ENCODE peak calls at places on chromosomes 5 and 9, in seven cellular contexts. N is PC-3, V is MM.1S, I is GM23248, Y is HCT116, B is neural progenitor cell, P is GM23338. G is an unnamed sample.

GRCh38 chr5:113606298-113607134 is 93.0 kb downstream of the YTHDC2 start:
- DNase-seq in N (peak), V (peak), Y (peak), I (peak), B (peak), P (peak), G (peak)

GRCh38 chr9:3931996-3932906 is 367.6 kb downstream of the GLIS3 start:
- DNase-seq in B (no peak), V (no peak), I (peak), N (peak), P (no peak), Y (no peak), G (no peak)

GRCh38 chr5:1767524-1768282 is 31.9 kb downstream of the MRPL36 start:
- DNase-seq in Y (no peak), B (no peak), N (no peak), I (no peak), V (no peak), P (no peak), G (no peak)

GRCh38 chr9:37840560-37841194 is 40.1 kb downstream of the DCAF10 start:
- DNase-seq in Y (peak), B (no peak), V (no peak), N (peak), P (no peak), I (peak), G (no peak)

GRCh38 chr9:26870292-26870691 is 22.3 kb downstream of the CAAP1 start:
- DNase-seq in N (peak), Y (no peak), B (no peak), I (peak), V (no peak), P (no peak), G (peak)

GRCh38 chr5:123051206-123051605 is 14.7 kb upstream of the PPIC start:
- DNase-seq in I (no peak), Y (no peak), B (no peak), V (no peak), P (no peak), N (no peak), G (no peak)

GRCh38 chr9:132670816-132671371 is 630 bp downstream of the GTF3C4 start:
- DNase-seq in P (peak), V (peak), B (peak), I (peak), N (peak), Y (no peak), G (peak)

GRCh38 chr9:117703538-117703937 is 665 bp upstream of the TLR4 start:
- DNase-seq in Y (no peak), P (no peak), N (no peak), V (no peak), I (peak), B (no peak), G (no peak)

GRCh38 chr5:6773342-6774035 is 60.3 kb downstream of the TENT4A start:
- DNase-seq in I (peak), B (no peak), P (no peak), Y (no peak), V (no peak), N (peak), G (no peak)

GRCh38 chr9:35940474-35941467 is 17.2 kb downstream of the OR2S2 start:
- DNase-seq in I (peak), N (no peak), V (peak), Y (no peak), B (no peak), P (no peak), G (no peak)

GRCh38 chr9:78261403-78262001 is 25.6 kb downstream of the CEP78 start:
- DNase-seq in N (peak), V (peak), Y (peak), P (peak), B (no peak), I (peak), G (peak)

GRCh38 chr5:58849151-58849550 is 266.3 kb downstream of the RAB3C start:
- DNase-seq in N (no peak), V (no peak), P (no peak), I (no peak), Y (no peak), B (no peak), G (no peak)

GRCh38 chr9:114012126-114012525 is 66.0 kb downstream of the AMBP start:
- DNase-seq in P (no peak), Y (no peak), N (no peak), B (no peak), V (no peak), I (no peak), G (no peak)

GRCh38 chr5:93789173-93790070 is 48.0 kb upstream of the POU5F2 start:
- DNase-seq in N (peak), P (no peak), V (no peak), B (no peak), I (peak), Y (no peak), G (no peak)

GRCh38 chr9:79482078-79482477 is 89.7 kb upstream of the TLE4 start:
- DNase-seq in I (no peak), N (no peak), V (no peak), B (no peak), Y (no peak), P (no peak), G (no peak)

GRCh38 chr5:912356-913091 is 19.8 kb downstream of the TRIP13 start:
- DNase-seq in B (peak), Y (peak), P (peak), I (peak), N (peak), V (no peak), G (no peak)

GRCh38 chr9:120443489-120443888 is 136.5 kb downstream of the CDK5RAP2 start:
- DNase-seq in B (no peak), V (no peak), P (no peak), N (no peak), I (peak), Y (no peak), G (no peak)

DNA sequence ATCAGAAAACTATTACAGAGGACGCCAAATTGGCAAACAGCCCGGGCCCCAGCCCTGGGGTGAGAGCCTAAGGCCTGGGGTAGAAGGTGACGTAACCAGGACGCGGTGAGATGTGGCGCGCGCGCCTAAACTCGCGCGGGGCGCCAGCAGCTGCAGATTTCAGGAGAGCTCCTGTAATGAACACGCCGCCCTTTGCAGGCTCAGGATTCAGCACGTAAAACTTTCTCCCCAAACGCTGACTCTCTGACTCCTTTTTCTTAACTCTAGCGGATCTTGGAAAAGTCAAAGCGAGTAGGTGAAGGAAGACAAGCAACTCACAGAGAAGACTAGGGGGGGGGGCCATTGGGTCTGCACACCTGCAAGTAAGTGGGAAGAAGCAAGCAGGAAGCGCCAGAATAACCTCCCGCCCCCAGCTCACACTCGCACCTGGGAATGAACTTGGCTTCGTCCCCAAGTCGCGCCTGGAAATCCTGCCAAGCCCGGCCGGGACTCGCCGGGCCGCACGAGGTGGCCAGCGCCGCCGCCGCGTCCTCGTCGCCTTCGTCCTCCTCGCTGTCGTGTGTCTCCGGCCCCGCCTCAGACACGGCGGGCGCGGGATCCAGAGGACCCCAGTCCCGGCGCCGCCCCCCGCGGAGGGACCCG is 810 bp downstream of the RASEF start:
- DNase-seq in P (peak), Y (no peak), B (peak), V (no peak), N (peak), I (peak), G (peak)
- TF ChIP-seq EZH2 in P (no peak), Y (no peak), B (no peak), V (no peak), N (no peak), I (no peak), G (peak)

GRCh38 chr9:135076143-135076875 is 11.2 kb upstream of the OLFM1 start:
- DNase-seq in P (no peak), Y (no peak), B (peak), V (no peak), N (no peak), I (no peak), G (no peak)

GRCh38 chr9:135076876-135077430 is 10.5 kb upstream of the OLFM1 start:
- DNase-seq in I (no peak), B (no peak), Y (no peak), V (no peak), N (no peak), P (no peak), G (no peak)

GRCh38 chr9:135073741-135074305 is 13.6 kb upstream of the OLFM1 start:
- DNase-seq in N (no peak), V (no peak), Y (no peak), B (no peak), I (no peak), P (no peak), G (no peak)

GRCh38 chr9:135074354-135075233 is 12.9 kb upstream of the OLFM1 start:
- DNase-seq in Y (no peak), N (no peak), B (no peak), P (peak), V (no peak), I (no peak), G (no peak)

DNA sequence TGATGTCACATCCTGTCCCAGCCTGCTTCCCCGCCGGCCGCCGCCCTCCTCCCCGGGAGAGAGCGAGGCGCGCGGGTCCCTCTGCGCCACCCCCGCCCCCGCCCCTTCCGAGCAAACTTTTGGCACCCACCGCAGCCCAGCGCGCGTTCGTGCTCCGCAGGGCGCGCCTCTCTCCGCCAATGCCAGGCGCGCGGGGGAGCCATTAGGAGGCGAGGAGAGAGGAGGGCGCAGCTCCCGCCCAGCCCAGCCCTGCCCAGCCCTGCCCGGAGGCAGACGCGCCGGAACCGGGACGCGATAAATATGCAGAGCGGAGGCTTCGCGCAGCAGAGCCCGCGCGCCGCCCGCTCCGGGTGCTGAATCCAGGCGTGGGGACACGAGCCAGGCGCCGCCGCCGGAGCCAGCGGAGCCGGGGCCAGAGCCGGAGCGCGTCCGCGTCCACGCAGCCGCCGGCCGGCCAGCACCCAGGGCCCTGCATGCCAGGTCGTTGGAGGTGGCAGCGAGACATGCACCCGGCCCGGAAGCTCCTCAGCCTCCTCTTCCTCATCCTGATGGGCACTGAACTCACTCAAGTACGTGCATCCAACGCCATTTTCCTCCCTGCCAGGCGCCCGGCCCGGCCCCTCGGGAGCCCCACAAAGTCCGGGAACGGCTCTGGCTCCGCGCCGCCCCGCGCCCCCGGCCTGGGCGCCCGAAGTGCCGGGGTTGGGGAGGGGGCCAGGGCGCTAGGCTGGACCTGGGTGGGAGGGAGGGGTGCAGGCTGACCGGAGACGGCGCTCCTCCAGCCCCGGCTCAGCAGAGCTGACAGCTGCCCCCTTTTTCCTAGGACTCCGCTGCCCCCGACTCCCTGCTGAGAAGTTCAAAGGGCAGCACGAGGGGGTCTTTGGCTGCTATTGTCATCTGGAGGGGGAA is 12.0 kb upstream of the OLFM1 start:
- DNase-seq in V (no peak), B (peak), I (peak), N (no peak), Y (no peak), P (peak), G (peak)
- TF ChIP-seq EZH2phosphoT487 in V (no peak), B (no peak), I (no peak), N (no peak), Y (no peak), P (no peak), G (no peak)

GRCh38 chr5:77627869-77628674 is 10.4 kb downstream of the OTP start:
- DNase-seq in B (peak), P (peak), N (no peak), V (no peak), Y (no peak), I (no peak), G (no peak)
- TF ChIP-seq EZH2 in B (peak), P (peak), N (no peak), V (no peak), Y (no peak), I (no peak), G (peak)

DNA sequence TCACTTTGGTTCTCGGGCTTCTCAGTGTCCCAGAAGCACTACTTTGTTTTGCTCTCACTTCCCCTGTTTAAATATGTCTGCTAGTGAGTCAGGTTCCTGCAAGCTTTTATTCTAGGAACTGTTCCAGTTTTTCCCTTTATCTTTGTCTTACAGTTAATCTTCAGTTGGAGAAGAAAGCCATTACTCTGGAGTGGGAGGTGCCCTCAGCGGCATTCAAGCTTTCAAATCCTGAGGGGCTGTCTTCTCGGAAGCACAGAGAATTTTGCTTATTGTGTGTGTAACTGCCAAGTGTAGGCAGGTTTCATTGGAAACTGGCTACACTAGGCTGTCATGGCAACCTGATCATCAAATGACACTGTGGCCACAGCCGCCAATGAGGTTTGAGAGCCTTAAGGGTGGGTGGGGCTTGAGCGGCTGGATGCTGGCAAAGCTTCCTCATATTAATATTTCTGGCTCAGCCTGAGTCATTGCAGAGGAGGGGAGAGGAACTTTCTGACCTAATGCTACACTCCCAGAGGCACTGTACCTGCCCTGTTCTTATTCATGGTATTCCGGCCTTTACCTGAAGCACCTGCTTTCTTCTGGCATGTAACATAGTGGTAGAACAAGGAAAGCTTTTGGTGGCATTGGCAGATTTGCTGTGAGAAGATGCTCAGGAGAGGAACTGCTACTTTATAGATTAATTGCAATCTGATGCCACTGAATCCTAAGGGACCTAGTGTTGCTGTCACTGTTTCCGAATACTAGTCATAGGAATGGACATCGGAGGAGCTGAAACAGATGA is 26.3 kb downstream of the SLC25A25 start:
- DNase-seq in P (peak), B (peak), I (peak), Y (peak), V (no peak), N (peak), G (peak)
- TF ChIP-seq EZH2phosphoT487 in P (no peak), B (no peak), I (no peak), Y (no peak), V (no peak), N (no peak), G (no peak)

DNA sequence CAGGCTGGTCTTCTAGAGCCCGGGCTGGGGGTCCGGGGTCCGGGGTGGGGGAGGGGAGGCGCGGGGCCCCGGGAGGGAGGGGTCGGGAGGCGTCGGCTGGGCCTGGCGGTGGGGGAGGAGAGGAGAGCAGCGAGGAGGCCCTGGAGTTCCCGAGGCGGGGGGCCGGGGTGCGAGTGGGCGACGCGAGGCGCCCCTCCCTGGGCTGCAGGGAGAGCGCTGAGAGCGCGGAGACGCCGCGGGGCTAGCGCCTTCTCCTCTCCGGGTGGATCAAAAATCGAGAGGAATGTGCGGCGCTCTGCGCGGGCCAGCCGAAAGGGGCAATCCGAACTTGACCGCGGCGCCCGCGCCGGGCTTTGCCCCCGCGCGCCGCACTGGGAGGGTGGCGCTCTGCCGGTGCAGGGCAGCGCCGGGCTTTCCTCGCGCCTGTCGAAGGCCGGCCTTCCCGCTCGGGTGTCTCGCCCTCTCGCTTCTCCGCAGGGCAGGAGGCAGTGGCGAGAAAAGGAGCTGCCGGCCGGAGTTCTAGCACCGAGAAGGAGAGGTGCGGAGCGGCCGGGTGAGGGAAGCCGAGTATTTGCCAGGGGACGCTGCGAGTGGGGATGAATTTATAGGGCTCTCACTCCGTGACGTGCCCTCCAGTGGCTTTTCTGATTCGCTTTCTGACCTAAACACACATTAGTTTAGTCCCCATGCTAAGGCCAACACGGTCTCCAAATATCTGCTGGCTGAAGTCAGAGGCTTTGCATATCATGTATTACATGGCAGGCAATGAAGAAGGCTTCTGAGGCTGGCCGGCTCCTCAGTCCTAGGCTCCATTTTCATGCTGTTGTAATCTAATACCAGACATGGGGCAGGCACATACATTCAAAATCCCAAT is at the start of gene GDNF:
- DNase-seq in Y (no peak), V (peak), B (peak), P (peak), I (peak), N (peak), G (peak)
- TF ChIP-seq EZH2 in Y (no peak), V (no peak), B (peak), P (peak), I (no peak), N (no peak), G (no peak)